ENCODE peak calls at places on chromosome 6, in eight cellular contexts. B, N, I, C, Z, P, G and S are unnamed samples.

GRCh38 chr6:37541346-37541745 is 41.7 kb upstream of the CCDC167 start:
- DNase-seq in B (no peak), N (no peak), I (no peak), C (no peak), Z (no peak), P (no peak), G (no peak), S (no peak)

GRCh38 chr6:88843040-88843439 is 120.4 kb downstream of the RNGTT start:
- DNase-seq in B (no peak), N (no peak), I (no peak), C (no peak), Z (no peak), P (no peak), G (no peak), S (no peak)

GRCh38 chr6:31792741-31793140 is 2.8 kb downstream of the VARS1 start:
- DNase-seq in B (no peak), N (no peak), I (no peak), C (no peak), Z (peak), P (no peak), G (peak), S (no peak)

GRCh38 chr6:22807818-22808217 is 238.5 kb downstream of the HDGFL1 start:
- DNase-seq in B (no peak), N (no peak), I (no peak), C (no peak), Z (no peak), P (no peak), G (no peak), S (no peak)

GRCh38 chr6:26158581-26159416 is 71.6 kb downstream of the HFE start:
- DNase-seq in B (no peak), N (peak), I (peak), C (peak), Z (no peak), P (peak), G (peak), S (no peak)

GRCh38 chr6:105740946-105741605 is 338.2 kb upstream of the PREP start:
- DNase-seq in B (no peak), N (no peak), I (no peak), C (no peak), Z (no peak), P (no peak), G (no peak), S (no peak)

GRCh38 chr6:33585403-33586107 is 5.5 kb upstream of the BAK1 start:
- DNase-seq in B (no peak), N (peak), I (peak), C (peak), Z (no peak), P (peak), G (peak), S (peak)

GRCh38 chr6:86858970-86859369 is 78.4 kb upstream of the HTR1E start:
- DNase-seq in B (no peak), N (no peak), I (no peak), C (no peak), Z (no peak), P (no peak), G (no peak), S (no peak)

GRCh38 chr6:1801401-1801800 is 191.7 kb downstream of the FOXC1 start:
- DNase-seq in B (no peak), N (no peak), I (no peak), C (no peak), Z (no peak), P (no peak), G (no peak), S (no peak)

GRCh38 chr6:134007077-134007476 is 45.3 kb downstream of the SLC2A12 start:
- DNase-seq in B (no peak), N (no peak), I (no peak), C (no peak), Z (no peak), P (no peak), G (peak), S (no peak)

GRCh38 chr6:109720336-109720735 is 29.2 kb downstream of the FIG4 start:
- DNase-seq in B (no peak), N (no peak), I (no peak), C (no peak), Z (no peak), P (no peak), G (no peak), S (no peak)

GRCh38 chr6:33419580-33420492 is at the start of gene SYNGAP1:
- DNase-seq in B (no peak), N (no peak), I (peak), C (no peak), Z (no peak), P (peak), G (peak), S (no peak)

GRCh38 chr6:21259660-21260059 is 333.9 kb upstream of the SOX4 start:
- DNase-seq in B (no peak), N (no peak), I (no peak), C (no peak), Z (no peak), P (no peak), G (no peak), S (no peak)

GRCh38 chr6:47454713-47455396 is 22.7 kb upstream of the CD2AP start:
- DNase-seq in B (no peak), N (no peak), I (no peak), C (no peak), Z (no peak), P (no peak), G (no peak), S (no peak)

GRCh38 chr6:152697634-152698033 is at the start of gene MYCT1:
- DNase-seq in B (no peak), N (no peak), I (no peak), C (no peak), Z (no peak), P (no peak), G (no peak), S (no peak)

GRCh38 chr6:97687916-97688315 is 404.9 kb upstream of the MMS22L start:
- DNase-seq in B (no peak), N (no peak), I (no peak), C (no peak), Z (no peak), P (no peak), G (no peak), S (no peak)

GRCh38 chr6:36487698-36488097 is 44.9 kb downstream of the KCTD20 start:
- DNase-seq in B (no peak), N (no peak), I (no peak), C (no peak), Z (no peak), P (no peak), G (no peak), S (no peak)

GRCh38 chr6:35647400-35647799 is 41.3 kb downstream of the FKBP5 start:
- DNase-seq in B (no peak), N (no peak), I (peak), C (no peak), Z (no peak), P (no peak), G (no peak), S (no peak)

GRCh38 chr6:37155394-37156312 is 14.3 kb upstream of the PIM1 start:
- DNase-seq in B (no peak), N (no peak), I (no peak), C (no peak), Z (no peak), P (no peak), G (no peak), S (no peak)

GRCh38 chr6:109580519-109580918 is 97.5 kb upstream of the ZBTB24 start:
- DNase-seq in B (no peak), N (peak), I (peak), C (no peak), Z (no peak), P (no peak), G (no peak), S (no peak)

GRCh38 chr6:168050861-168051586 is 28.0 kb downstream of the FRMD1 start:
- DNase-seq in B (no peak), N (peak), I (peak), C (no peak), Z (no peak), P (no peak), G (peak), S (no peak)